ENCODE peak calls at places on chromosomes 2 and 18, in eight cellular contexts. P, H, I, M, J, L, Y and D are unnamed samples.

GRCh38 chr18:27400001-27400400 is 214.9 kb upstream of the CHST9 start:
- DNase-seq in P (no peak), H (no peak), I (no peak), M (no peak), J (no peak), L (no peak), Y (no peak), D (no peak)

GRCh38 chr2:12915792-12916191 is 199.1 kb downstream of the TRIB2 start:
- DNase-seq in P (no peak), H (no peak), I (no peak), M (peak; percentile 35), J (no peak), L (no peak), Y (no peak), D (peak; percentile 53)

GRCh38 chr2:8169443-8169842 is 512.4 kb upstream of the ID2 start:
- DNase-seq in P (no peak), H (no peak), I (peak; percentile 83), M (peak; percentile 97), J (no peak), L (no peak), Y (no peak), D (peak; percentile 58)

GRCh38 chr2:172465417-172466334 is 38.3 kb downstream of the ITGA6 start:
- DNase-seq in P (peak; percentile 64), H (peak; percentile 77), I (peak; percentile 72), M (peak; percentile 84), J (peak; percentile 69), L (no peak), Y (peak; percentile 65), D (peak; percentile 89)

GRCh38 chr2:120771556-120772208 is 36.0 kb downstream of the GLI2 start:
- DNase-seq in P (peak; percentile 67), H (peak; percentile 65), I (peak; percentile 72), M (peak; percentile 95), J (no peak), L (no peak), Y (peak; percentile 34), D (peak; percentile 92)

GRCh38 chr2:113248997-113249770 is 29.5 kb downstream of the PAX8 start:
- DNase-seq in P (peak; percentile 72), H (peak; percentile 38), I (peak; percentile 42), M (peak; percentile 79), J (peak; percentile 77), L (peak; percentile 51), Y (peak; percentile 75), D (peak; percentile 80)

GRCh38 chr2:177540293-177540692 is 147.7 kb downstream of the AGPS start:
- DNase-seq in P (no peak), H (no peak), I (no peak), M (no peak), J (no peak), L (no peak), Y (no peak), D (no peak)

GRCh38 chr2:38255211-38255610 is 121.9 kb downstream of the ATL2 start:
- DNase-seq in P (no peak), H (no peak), I (no peak), M (no peak), J (no peak), L (no peak), Y (no peak), D (no peak)

GRCh38 chr2:51158236-51158635 is 126.3 kb upstream of the NRXN1 start:
- DNase-seq in P (no peak), H (no peak), I (no peak), M (no peak), J (no peak), L (no peak), Y (no peak), D (no peak)

GRCh38 chr2:188770296-188770695 is 203.9 kb upstream of the COL3A1 start:
- DNase-seq in P (no peak), H (no peak), I (no peak), M (no peak), J (no peak), L (no peak), Y (no peak), D (no peak)

GRCh38 chr2:188766086-188766856 is 207.9 kb upstream of the COL3A1 start:
- DNase-seq in P (no peak), H (no peak), I (no peak), M (peak; percentile 51), J (no peak), L (no peak), Y (no peak), D (peak; percentile 13)

GRCh38 chr2:188765522-188765921 is 208.7 kb upstream of the COL3A1 start:
- DNase-seq in P (no peak), H (no peak), I (no peak), M (peak; percentile 61), J (no peak), L (peak; percentile 41), Y (no peak), D (peak; percentile 45)
- TF ChIP-seq CTCF in P (no peak), H (no peak), I (peak; percentile 31), M (peak; percentile 44), J (no peak), L (peak; percentile 61), Y (no peak), D (peak; percentile 42)

GRCh38 chr18:22713511-22713910 is 219.6 kb upstream of the RBBP8 start:
- DNase-seq in P (no peak), H (no peak), I (no peak), M (no peak), J (no peak), L (no peak), Y (no peak), D (no peak)

GRCh38 chr18:22710628-22711380 is 222.3 kb upstream of the RBBP8 start:
- DNase-seq in P (peak; percentile 61), H (peak; percentile 40), I (no peak), M (peak; percentile 56), J (no peak), L (no peak), Y (peak; percentile 45), D (peak; percentile 50)

GRCh38 chr18:22709288-22710060 is 223.7 kb upstream of the RBBP8 start:
- DNase-seq in P (no peak), H (peak; percentile 37), I (no peak), M (peak; percentile 81), J (no peak), L (no peak), Y (no peak), D (peak; percentile 80)

DNA sequence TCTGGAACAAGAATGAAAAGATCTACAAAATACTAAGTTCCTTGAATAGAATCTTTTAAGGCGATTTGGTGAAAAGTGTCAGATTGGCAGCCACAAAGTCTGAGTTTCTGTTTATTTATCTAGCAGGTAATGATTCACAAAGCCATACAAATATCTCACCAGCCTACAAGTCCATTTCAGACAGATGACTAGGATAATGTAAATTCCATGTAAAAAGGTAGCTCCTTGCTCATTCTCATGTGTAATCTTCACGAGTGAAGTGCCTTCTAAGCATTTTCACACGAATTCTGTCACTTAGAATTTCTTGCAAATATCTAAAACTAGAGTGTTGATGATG is 221.8 kb upstream of the RBBP8 start:
- DNase-seq in P (no peak), H (no peak), I (no peak), M (no peak), J (no peak), L (no peak), Y (no peak), D (no peak)
- H3K4me3 ChIP-seq in P (no peak overlapping the region), H (peak overlapping the region; percentile 19), I (no peak overlapping the region), M (no peak overlapping the region), J (peak overlapping the region; percentile 43), L (no peak overlapping the region), Y (peak overlapping the region; percentile 32), D (peak overlapping the region; percentile 55)

GRCh38 chr2:69686855-69687254 is 43.3 kb upstream of the AAK1 start:
- DNase-seq in P (no peak), H (no peak), I (no peak), M (no peak), J (no peak), L (no peak), Y (no peak), D (peak; percentile 67)
- TF ChIP-seq CTCF in P (no peak), H (no peak), I (no peak), M (no peak), J (no peak), L (no peak), Y (no peak), D (no peak)

GRCh38 chr2:237278593-237278992 is 135.4 kb downstream of the COL6A3 start:
- DNase-seq in P (no peak), H (no peak), I (no peak), M (peak; percentile 98), J (peak; percentile 59), L (no peak), Y (no peak), D (peak; percentile 76)
- H3K4me3 ChIP-seq in P (no peak overlapping the region), H (no peak overlapping the region), I (no peak overlapping the region), M (peak overlapping the region; percentile 30), J (no peak overlapping the region), L (no peak overlapping the region), Y (no peak overlapping the region), D (no peak overlapping the region)